ENCODE peak calls at places on chromosomes 11 and 22, in eight cellular contexts. A is Daoy; P is ELF-1; S is RWPE1; C is HFF-Myc; B is activated CD4-positive, CD25-positive, alpha-beta regulatory T cell treated with anti-CD3 and anti-CD28 coated beads, Interleukin-2, amount 50 U/mL, for 72 hours; M is NCI-H1105; V is head of caudate nucleus. I is an unnamed sample.

GRCh38 chr11:71355266-71355665 is 92.9 kb downstream of the DHCR7 start:
- DNase-seq in A (no peak), C (no peak), S (no peak), M (no peak), V (no peak), P (no peak), B (no peak), I (no peak)

GRCh38 chr11:116173506-116173905 is 599.3 kb downstream of the BUD13 start:
- DNase-seq in A (no peak), V (no peak), M (no peak), C (no peak), B (no peak), S (no peak), P (no peak), I (no peak)

GRCh38 chr11:2913029-2913431 is 16.2 kb downstream of the PHLDA2 start:
- DNase-seq in S (peak; percentile 13), P (no peak), C (no peak), V (no peak), M (no peak), A (peak; percentile 65), B (no peak), I (no peak)

GRCh38 chr11:27012254-27012921 is 18.5 kb downstream of the FIBIN start:
- DNase-seq in P (peak; percentile 35), A (peak; percentile 40), S (no peak), B (no peak), M (no peak), V (peak; percentile 28), C (peak; percentile 60), I (no peak)

GRCh38 chr22:23248583-23248982 is 68.3 kb downstream of the BCR start:
- DNase-seq in P (peak; percentile 62), V (no peak), M (no peak), S (peak; percentile 15), C (no peak), A (peak; percentile 34), B (no peak), I (no peak)

GRCh38 chr22:35915477-35916013 is 113.1 kb downstream of the RBFOX2 start:
- DNase-seq in V (no peak), M (no peak), B (no peak), A (peak; percentile 65), S (peak; percentile 12), P (peak; percentile 32), C (no peak), I (no peak)

GRCh38 chr22:46536559-46537220 is 730 bp downstream of the CELSR1 start:
- DNase-seq in P (no peak), A (peak; percentile 51), M (no peak), V (no peak), S (no peak), C (no peak), B (no peak), I (no peak)

GRCh38 chr11:2209370-2209801 is 37.8 kb upstream of the TH start:
- DNase-seq in A (no peak), S (no peak), M (no peak), B (peak; percentile 18), V (no peak), P (no peak), C (no peak), I (no peak)